ENCODE peak calls at places on chromosomes 12 and 14, in eight cellular contexts. L is NCI-H524; U is T-helper 9 cell; A is M059J; W is NCI-H1105; M is COR-L47; S is nephron progenitor cell; R is stimulated activated CD4-positive, alpha-beta T cell treated with anti-CD3 and anti-CD28 coated beads, Interleukin-2, amount 100 ng/mL, for 48 hours. D is an unnamed sample.

GRCh38 chr14:102020058-102020971 is 55.9 kb downstream of the DYNC1H1 start:
- DNase-seq in L (peak), U (no peak), A (peak), W (no peak), M (no peak), S (no peak), R (peak), D (peak)

GRCh38 chr14:84409435-84409834 is 1120.5 kb upstream of the FLRT2 start:
- DNase-seq in L (no peak), U (no peak), A (no peak), W (no peak), M (no peak), S (no peak), R (no peak), D (peak)

GRCh38 chr12:53749986-53750811 is 1.6 kb downstream of the CISTR start:
- DNase-seq in L (peak), U (no peak), A (no peak), W (no peak), M (no peak), S (no peak), R (no peak), D (no peak)

GRCh38 chr14:64438181-64438839 is 27.0 kb upstream of the AKAP5 start:
- DNase-seq in L (no peak), U (no peak), A (peak), W (no peak), M (no peak), S (no peak), R (no peak), D (peak)

GRCh38 chr14:104342435-104343293 is 204.3 kb downstream of the KIF26A start:
- DNase-seq in L (peak), U (no peak), A (no peak), W (no peak), M (no peak), S (peak), R (no peak), D (no peak)

GRCh38 chr12:3698218-3698974 is 54.5 kb downstream of the CRACR2A start:
- DNase-seq in L (peak), U (no peak), A (peak), W (peak), M (peak), S (no peak), R (no peak), D (peak)

GRCh38 chr12:7217475-7218069 is 28.1 kb downstream of the PEX5 start:
- DNase-seq in L (no peak), U (no peak), A (no peak), W (no peak), M (no peak), S (no peak), R (no peak), D (no peak)

GRCh38 chr14:63893701-63894458 is 41.1 kb downstream of the SYNE2 start:
- DNase-seq in L (no peak), U (no peak), A (peak), W (no peak), M (no peak), S (no peak), R (no peak), D (peak)

GRCh38 chr12:2891240-2892053 is 756 bp downstream of the TULP3 start:
- DNase-seq in L (peak), U (peak), A (peak), W (peak), M (peak), S (peak), R (no peak), D (peak)

GRCh38 chr14:36183402-36183801 is 6.9 kb upstream of the PTCSC3 start:
- DNase-seq in L (no peak), U (no peak), A (no peak), W (no peak), M (no peak), S (no peak), R (no peak), D (no peak)

GRCh38 chr12:13594731-13595514 is 386.5 kb downstream of the GRIN2B start:
- DNase-seq in L (no peak), U (no peak), A (no peak), W (no peak), M (no peak), S (no peak), R (no peak), D (no peak)

GRCh38 chr14:24198845-24199524 is 3.7 kb upstream of the TM9SF1 start:
- DNase-seq in L (no peak), U (no peak), A (no peak), W (no peak), M (no peak), S (no peak), R (no peak), D (no peak)

GRCh38 chr12:121843236-121843982 is 15.2 kb downstream of the HPD start:
- DNase-seq in L (no peak), U (no peak), A (no peak), W (no peak), M (no peak), S (no peak), R (no peak), D (no peak)

D was measured in foreskin fibroblast.